ENCODE peak calls at places on chromosome 17, in nine cellular contexts. D, X, J, G, F, C, S, Z and I are unnamed samples.

GRCh38 chr17:11535231-11535630 is 63.0 kb upstream of the DNAH9 start:
- DNase-seq in D (no peak), X (no peak), J (no peak), G (no peak), F (no peak), C (no peak), S (no peak), Z (no peak), I (peak)

GRCh38 chr17:77320501-77321256 is 179.9 kb downstream of the SEC14L1 start:
- DNase-seq in D (no peak), X (peak), J (no peak), G (no peak), F (peak), C (peak), S (peak), Z (peak), I (peak)

GRCh38 chr17:78979780-78980623 is at the start of gene LGALS3BP:
- DNase-seq in D (no peak), X (peak), J (no peak), G (peak), F (peak), C (peak), S (peak), Z (peak), I (no peak)

GRCh38 chr17:59327891-59328290 is 3.6 kb upstream of the YPEL2 start:
- DNase-seq in D (no peak), X (no peak), J (no peak), G (no peak), F (no peak), C (no peak), S (no peak), Z (no peak), I (no peak)

GRCh38 chr17:19248923-19249574 is 11.9 kb downstream of the EPN2 start:
- DNase-seq in D (no peak), X (peak), J (no peak), G (peak), F (peak), C (peak), S (peak), Z (peak), I (no peak)

GRCh38 chr17:31510273-31511175 is 119.0 kb downstream of the RAB11FIP4 start:
- DNase-seq in D (no peak), X (no peak), J (no peak), G (peak), F (no peak), C (no peak), S (no peak), Z (no peak), I (no peak)

GRCh38 chr17:67218385-67218950 is 26.5 kb downstream of the HELZ start:
- DNase-seq in D (no peak), X (no peak), J (no peak), G (peak), F (peak), C (peak), S (peak), Z (peak), I (no peak)

GRCh38 chr17:10144456-10144855 is 54.0 kb downstream of the GAS7 start:
- DNase-seq in D (no peak), X (no peak), J (no peak), G (no peak), F (no peak), C (no peak), S (no peak), Z (peak), I (no peak)

GRCh38 chr17:72092710-72093322 is 28.0 kb upstream of the SOX9 start:
- DNase-seq in D (no peak), X (no peak), J (no peak), G (no peak), F (no peak), C (no peak), S (no peak), Z (no peak), I (no peak)

DNA sequence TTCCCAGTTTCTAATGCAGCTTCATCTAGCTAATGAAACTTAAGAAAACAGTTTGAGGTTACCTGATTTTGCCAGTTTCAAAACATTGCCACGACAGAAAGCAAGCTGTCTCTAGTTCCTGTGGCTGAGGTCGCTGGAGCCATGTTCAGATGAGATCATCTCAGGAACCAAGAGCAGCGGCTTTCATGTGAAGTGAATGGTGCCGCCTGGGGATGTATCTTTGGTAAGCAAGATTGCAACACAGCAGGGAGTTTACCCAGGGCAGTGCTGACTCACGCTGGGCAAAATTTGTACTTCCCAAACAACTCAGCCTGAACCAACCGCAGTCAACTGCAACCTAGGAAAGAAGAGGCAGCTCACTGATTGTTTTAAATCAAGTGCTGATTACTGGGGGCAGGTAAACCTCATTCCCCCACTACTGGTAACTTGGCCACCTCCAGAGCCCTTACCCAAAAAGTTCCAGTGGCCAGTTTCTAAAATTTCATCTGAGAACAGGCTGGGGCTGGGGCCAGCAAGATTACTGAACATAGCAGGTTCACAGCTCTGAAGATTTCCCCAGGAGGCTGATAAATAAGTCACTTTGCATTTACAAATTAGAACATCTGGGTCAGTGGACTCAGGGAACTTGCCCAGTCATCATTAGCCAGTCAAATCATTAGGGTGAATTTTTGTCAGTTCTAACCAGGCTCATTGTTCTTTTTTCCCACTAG is at the start of gene RFFL:
- DNase-seq in D (peak), X (peak), J (peak), G (peak), F (peak), C (peak), S (peak), Z (peak), I (peak)
- TF ChIP-seq CTCF in D (peak), X (no peak), J (peak), G (peak), F (peak), C (peak), S (peak), Z (no peak), I (no peak)

GRCh38 chr17:81165246-81166032 is at the start of gene PVALEF:
- DNase-seq in D (no peak), X (peak), J (no peak), G (no peak), F (no peak), C (no peak), S (no peak), Z (no peak), I (no peak)
- H3K4me3 ChIP-seq in D (no peak), X (no peak), J (no peak), G (no peak), F (no peak), C (peak), S (no peak), Z (peak), I (no peak)

GRCh38 chr17:17849147-17849820 is 12.5 kb upstream of the SREBF1 start:
- DNase-seq in D (no peak), X (peak), J (no peak), G (no peak), F (peak), C (peak), S (peak), Z (peak), I (peak)

GRCh38 chr17:17851603-17852002 is 14.8 kb upstream of the SREBF1 start:
- DNase-seq in D (no peak), X (no peak), J (no peak), G (no peak), F (no peak), C (no peak), S (no peak), Z (no peak), I (no peak)

GRCh38 chr17:17851101-17851500 is 14.3 kb upstream of the SREBF1 start:
- DNase-seq in D (no peak), X (no peak), J (no peak), G (no peak), F (no peak), C (no peak), S (no peak), Z (no peak), I (no peak)

GRCh38 chr17:17848311-17848710 is 11.5 kb upstream of the SREBF1 start:
- DNase-seq in D (no peak), X (no peak), J (no peak), G (no peak), F (no peak), C (no peak), S (no peak), Z (no peak), I (no peak)

DNA sequence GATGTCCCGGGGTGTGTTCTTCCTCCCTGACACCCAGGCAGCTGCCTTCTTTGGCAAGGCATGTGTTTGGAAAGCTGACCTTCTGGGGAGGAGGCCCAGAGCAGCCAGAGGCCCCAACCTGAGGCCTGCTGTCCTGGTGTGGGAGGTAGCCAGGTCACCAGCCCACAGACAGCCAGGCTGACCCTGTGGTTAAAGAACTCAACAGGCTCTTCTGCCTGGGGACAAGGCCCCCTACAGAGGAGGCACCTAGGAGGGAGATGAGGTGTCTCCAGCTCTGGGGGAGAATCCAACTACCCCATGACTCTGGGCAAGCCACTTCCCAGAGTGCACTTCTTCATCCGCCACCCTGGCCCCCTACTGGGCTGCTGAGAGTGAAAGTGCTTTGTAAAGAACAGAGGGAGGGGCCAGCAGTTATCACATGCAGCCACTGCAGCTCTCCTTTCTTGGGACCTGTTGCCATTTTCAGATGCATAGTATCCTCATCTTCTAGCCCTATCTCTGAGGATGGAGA is 13.1 kb upstream of the SREBF1 start:
- DNase-seq in D (no peak), X (peak), J (peak), G (peak), F (peak), C (peak), S (peak), Z (peak), I (peak)
- TF ChIP-seq CTCF in D (peak), X (no peak), J (peak), G (peak), F (peak), C (peak), S (peak), Z (peak), I (peak)

GRCh38 chr17:6508519-6509294 is 47.6 kb downstream of the PITPNM3 start:
- DNase-seq in D (no peak), X (no peak), J (no peak), G (no peak), F (no peak), C (no peak), S (no peak), Z (no peak), I (no peak)
- H3K4me3 ChIP-seq in D (no peak), X (no peak), J (no peak), G (no peak), F (no peak), C (no peak), S (no peak), Z (no peak), I (no peak)

DNA sequence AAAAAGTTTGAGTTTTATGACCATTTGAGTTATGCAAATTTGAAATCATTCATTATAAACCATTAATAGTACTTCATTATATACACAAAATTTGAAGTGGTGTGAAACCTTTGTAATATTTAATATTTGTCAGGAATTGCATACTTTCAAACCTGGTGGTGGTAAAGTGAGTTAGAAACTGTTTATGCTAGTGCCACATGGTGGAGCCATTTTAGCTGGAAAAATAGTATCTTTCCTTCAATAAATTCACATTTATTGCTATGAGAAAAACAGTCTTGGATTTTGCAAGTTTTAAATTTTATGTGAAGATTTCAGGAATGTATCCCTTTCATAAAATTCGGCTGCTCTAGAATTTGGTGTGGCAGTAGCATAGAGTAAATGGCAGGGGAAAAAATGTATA is 7.3 kb upstream of the BLMH start:
- DNase-seq in D (no peak), X (no peak), J (peak), G (peak), F (peak), C (peak), S (peak), Z (no peak), I (no peak)
- TF ChIP-seq CTCF in D (no peak), X (no peak), J (peak), G (peak), F (peak), C (peak), S (peak), Z (peak), I (no peak)

DNA sequence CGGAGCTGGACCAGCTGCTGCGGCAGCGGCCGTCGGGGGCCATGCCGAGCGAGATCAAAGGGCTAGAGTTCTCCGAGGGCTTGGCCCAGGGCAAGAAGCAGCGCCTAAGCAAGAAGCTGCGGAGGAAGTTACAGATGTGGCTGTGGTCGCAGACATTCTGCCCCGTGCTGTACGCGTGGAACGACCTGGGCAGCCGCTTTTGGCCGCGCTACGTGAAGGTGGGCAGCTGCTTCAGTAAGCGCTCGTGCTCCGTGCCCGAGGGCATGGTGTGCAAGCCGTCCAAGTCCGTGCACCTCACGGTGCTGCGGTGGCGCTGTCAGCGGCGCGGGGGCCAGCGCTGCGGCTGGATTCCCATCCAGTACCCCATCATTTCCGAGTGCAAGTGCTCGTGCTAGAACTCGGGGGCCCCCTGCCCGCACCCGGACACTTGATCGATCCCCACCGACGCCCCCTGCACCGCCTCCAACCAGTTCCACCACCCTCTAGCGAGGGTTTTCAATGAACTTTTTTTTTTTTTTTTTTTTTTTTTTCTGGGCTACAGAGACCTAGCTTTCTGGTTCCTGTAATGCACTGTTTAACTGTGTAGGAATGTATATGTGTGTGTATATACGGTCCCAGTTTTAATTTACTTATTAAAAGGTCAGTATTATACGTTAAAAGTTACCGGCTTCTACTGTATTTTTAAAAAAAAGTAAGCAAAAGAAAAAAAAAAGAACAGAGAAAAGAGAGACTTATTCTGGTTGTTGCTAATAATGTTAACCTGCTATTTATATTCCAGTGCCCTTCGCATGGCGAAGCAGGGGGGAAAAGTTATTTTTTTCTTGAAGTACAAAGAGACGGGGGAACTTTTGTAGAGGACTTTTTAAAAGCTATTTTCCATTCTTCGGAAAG is 1.3 kb downstream of the NOG start:
- DNase-seq in D (no peak), X (no peak), J (no peak), G (peak), F (no peak), C (no peak), S (no peak), Z (no peak), I (no peak)
- H3K4me3 ChIP-seq in D (no peak), X (no peak), J (no peak), G (peak), F (no peak), C (no peak), S (peak), Z (peak), I (no peak)

DNA sequence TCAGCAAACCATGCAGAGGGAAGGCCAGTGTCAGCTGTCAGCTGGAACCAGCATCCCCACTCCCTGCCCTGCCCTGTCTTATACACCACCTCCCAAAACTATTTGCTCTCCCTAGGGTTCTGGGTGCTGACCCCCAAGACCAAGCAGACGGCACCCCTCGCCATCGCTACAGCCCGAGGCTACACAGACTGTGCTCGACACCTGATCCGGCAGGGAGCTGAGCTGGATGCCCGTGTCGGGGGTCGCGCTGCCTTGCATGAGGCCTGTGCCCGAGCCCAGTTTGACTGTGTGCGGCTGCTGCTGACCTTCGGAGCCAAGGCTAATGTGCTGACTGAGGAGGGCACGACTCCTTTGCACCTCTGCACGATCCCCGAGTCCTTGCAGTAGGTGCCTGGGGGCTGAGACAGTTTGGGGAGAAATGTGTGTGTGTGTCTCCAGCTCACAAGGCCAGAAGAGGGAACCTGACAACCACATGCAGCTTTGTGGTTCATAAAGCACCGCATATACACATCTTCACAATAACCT is 1.5 kb downstream of the ASB16 start:
- DNase-seq in D (no peak), X (no peak), J (no peak), G (no peak), F (no peak), C (no peak), S (no peak), Z (no peak), I (no peak)
- TF ChIP-seq CTCF in D (no peak), X (no peak), J (no peak), G (no peak), F (no peak), C (no peak), S (no peak), Z (no peak), I (no peak)

GRCh38 chr17:50863221-50863843 is 2.8 kb downstream of the TOB1 start:
- DNase-seq in D (no peak), X (no peak), J (peak), G (no peak), F (peak), C (peak), S (peak), Z (peak), I (peak)
- H3K4me3 ChIP-seq in D (no peak), X (no peak), J (no peak), G (no peak), F (no peak), C (peak), S (peak), Z (peak), I (no peak)

GRCh38 chr17:74070374-74070773 is 133.1 kb upstream of the RPL38 start:
- DNase-seq in D (no peak), X (no peak), J (no peak), G (no peak), F (no peak), C (no peak), S (no peak), Z (no peak), I (no peak)
- TF ChIP-seq CTCF in D (peak), X (no peak), J (peak), G (no peak), F (no peak), C (no peak), S (no peak), Z (no peak), I (no peak)

DNA sequence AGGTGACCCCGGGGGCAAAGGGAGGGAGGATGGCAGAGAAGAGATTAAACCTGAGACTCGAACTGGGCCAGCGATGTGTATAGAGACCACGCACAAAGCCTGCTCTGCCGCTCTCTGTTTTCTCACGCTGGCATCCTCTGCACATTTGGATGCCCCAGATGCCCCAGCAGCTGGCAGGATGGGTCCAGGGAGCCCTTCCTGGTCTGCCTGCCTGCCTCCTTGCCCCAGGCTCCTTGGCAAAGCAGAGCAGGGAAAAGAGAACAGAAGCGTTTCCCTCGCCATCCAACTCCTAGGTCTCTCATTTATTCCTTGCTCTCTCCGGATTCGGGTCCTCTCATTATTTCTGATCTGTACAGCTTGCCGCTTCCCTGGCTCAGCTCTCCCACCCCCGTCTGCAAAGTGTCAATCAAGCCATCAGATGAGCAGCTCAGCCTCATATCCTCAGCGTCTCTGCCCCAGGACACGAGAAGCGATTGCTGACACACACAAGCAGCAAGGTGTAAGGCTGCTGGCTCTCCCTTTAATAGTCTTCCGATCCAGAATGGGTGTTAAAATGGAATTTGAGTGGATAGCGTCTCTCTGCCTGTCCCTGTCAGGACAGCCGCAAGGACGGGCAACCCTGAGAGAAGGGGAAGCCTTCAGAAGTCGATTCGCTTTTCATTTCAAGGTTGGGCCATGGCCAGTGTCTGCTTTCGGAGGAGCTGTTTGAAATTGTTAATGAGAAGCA is 5.0 kb upstream of the PIPOX start:
- DNase-seq in D (no peak), X (no peak), J (no peak), G (no peak), F (no peak), C (no peak), S (no peak), Z (no peak), I (no peak)
- H3K4me3 ChIP-seq in D (no peak), X (no peak), J (no peak), G (no peak), F (no peak), C (no peak), S (no peak), Z (no peak), I (no peak)